ENCODE peak calls at places on chromosomes 3 and 15, in six cellular contexts. K, P, R, F, N and V are unnamed samples.
A peak's percentile ranks its signal among the peaks of the same experiment; 100 is the strongest.

GRCh38 chr3:140726061-140726460 is 48.2 kb downstream of the TRIM42 start:
- DNase-seq in K (no peak), P (no peak), R (no peak), F (no peak), N (no peak), V (no peak)

GRCh38 chr15:84151205-84151931 is 84.2 kb upstream of the GOLGA6L4 start:
- DNase-seq in K (no peak), P (no peak), R (no peak), F (no peak), N (no peak), V (no peak)

GRCh38 chr15:67242665-67243064 is 11.8 kb downstream of the AAGAB start:
- DNase-seq in K (no peak), P (no peak), R (no peak), F (no peak), N (no peak), V (no peak)

GRCh38 chr3:13518516-13519351 is 30.2 kb upstream of the FBLN2 start:
- DNase-seq in K (no peak), P (peak; percentile 60), R (no peak), F (no peak), N (no peak), V (no peak)

GRCh38 chr3:164199982-164200823 is 878.1 kb downstream of the SI start:
- DNase-seq in K (no peak), P (no peak), R (no peak), F (no peak), N (no peak), V (no peak)

GRCh38 chr15:78272326-78272725 is 8.0 kb downstream of the DNAJA4 start:
- DNase-seq in K (no peak), P (no peak), R (no peak), F (no peak), N (no peak), V (no peak)

GRCh38 chr15:73366766-73367623 is 1.8 kb downstream of the HCN4 start:
- DNase-seq in K (no peak), P (no peak), R (no peak), F (no peak), N (no peak), V (no peak)

GRCh38 chr3:197555281-197556261 is at the start of gene BDH1:
- DNase-seq in K (no peak), P (peak; percentile 22), R (no peak), F (peak; percentile 59), N (no peak), V (no peak)

GRCh38 chr3:120093119-120093922 is 926 bp downstream of the GSK3B start:
- DNase-seq in K (peak; percentile 85), P (no peak), R (no peak), F (no peak), N (no peak), V (no peak)

GRCh38 chr3:168467085-168467714 is 371.5 kb upstream of the GOLIM4 start:
- DNase-seq in K (peak; percentile 55), P (no peak), R (no peak), F (no peak), N (no peak), V (no peak)

GRCh38 chr3:181176610-181177009 is 187.1 kb upstream of the DNAJC19 start:
- DNase-seq in K (peak; percentile 0), P (no peak), R (peak; percentile 41), F (peak; percentile 79), N (peak; percentile 65), V (no peak)

GRCh38 chr3:189677667-189678066 is 46.5 kb downstream of the TP63 start:
- DNase-seq in K (no peak), P (no peak), R (no peak), F (no peak), N (no peak), V (no peak)

GRCh38 chr15:51171578-51171932 is 76.8 kb upstream of the TNFAIP8L3 start:
- DNase-seq in K (no peak), P (no peak), R (no peak), F (no peak), N (no peak), V (no peak)

GRCh38 chr3:32238816-32239637 is 547 bp downstream of the CMTM8 start:
- DNase-seq in K (peak; percentile 10), P (peak; percentile 22), R (no peak), F (peak; percentile 34), N (peak; percentile 61), V (no peak)

GRCh38 chr3:45664558-45664957 is 24.6 kb upstream of the SACM1L start:
- DNase-seq in K (no peak), P (no peak), R (peak; percentile 18), F (peak; percentile 63), N (no peak), V (no peak)

GRCh38 chr3:107847791-107848190 is 243.0 kb downstream of the CD47 start:
- DNase-seq in K (peak; percentile 32), P (no peak), R (no peak), F (no peak), N (no peak), V (no peak)

GRCh38 chr15:70519004-70519365 is 244.4 kb downstream of the UACA start:
- DNase-seq in K (no peak), P (no peak), R (no peak), F (no peak), N (no peak), V (no peak)

GRCh38 chr15:68614621-68615035 is 35.8 kb downstream of the CORO2B start:
- DNase-seq in K (no peak), P (no peak), R (no peak), F (no peak), N (no peak), V (no peak)

GRCh38 chr15:72313881-72314280 is 6.1 kb downstream of the CELF6 start:
- DNase-seq in K (no peak), P (no peak), R (no peak), F (no peak), N (no peak), V (no peak)

GRCh38 chr3:111691293-111691909 is 96.3 kb upstream of the ZBED2 start:
- DNase-seq in K (peak; percentile 76), P (no peak), R (peak; percentile 51), F (no peak), N (no peak), V (no peak)

GRCh38 chr15:53811530-53811929 is 52.1 kb upstream of the WDR72 start:
- DNase-seq in K (no peak), P (no peak), R (peak; percentile 42), F (no peak), N (no peak), V (no peak)

GRCh38 chr3:183699238-183699947 is 1.8 kb downstream of the YEATS2 start:
- DNase-seq in K (no peak), P (no peak), R (no peak), F (no peak), N (no peak), V (no peak)

GRCh38 chr15:63880744-63881143 is 47.0 kb upstream of the HERC1 start:
- DNase-seq in K (peak; percentile 58), P (no peak), R (no peak), F (no peak), N (no peak), V (no peak)

GRCh38 chr3:9211155-9211950 is 38.1 kb downstream of the SRGAP3 start:
- DNase-seq in K (peak; percentile 31), P (no peak), R (no peak), F (no peak), N (no peak), V (no peak)

DNA sequence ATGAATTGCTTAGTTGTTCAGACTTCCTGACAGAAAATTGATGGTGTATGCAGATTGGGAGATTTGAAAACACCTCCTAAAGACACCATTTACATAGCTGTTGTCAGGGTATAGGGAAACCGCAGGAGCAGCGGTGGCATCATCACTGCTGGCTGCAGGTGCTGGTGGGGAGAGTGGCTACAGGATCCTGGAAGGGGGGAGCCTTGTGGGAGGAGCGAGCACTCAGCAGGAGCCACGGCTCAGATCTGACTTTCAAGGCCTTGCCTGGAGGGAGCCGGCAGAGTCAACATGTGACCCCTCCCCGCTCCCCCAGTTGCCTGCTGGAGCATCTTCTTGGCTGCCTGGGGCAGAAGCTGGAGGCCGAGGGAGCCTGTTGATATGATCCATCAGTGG is 26.1 kb downstream of the EDEM1 start:
- DNase-seq in K (no peak), P (no peak), R (no peak), F (no peak), N (no peak), V (no peak)
- TF ChIP-seq POLR2A in K (no peak), P (no peak), R (no peak), F (no peak), N (no peak), V (no peak)

GRCh38 chr3:51384730-51385473 is at the start of gene MANF:
- DNase-seq in K (peak; percentile 97), P (peak; percentile 97), R (peak; percentile 96), F (peak; percentile 98), N (peak; percentile 99), V (peak; percentile 99)
- TF ChIP-seq POLR2A in K (peak; percentile 97), P (peak; percentile 87), R (no peak), F (no peak), N (peak; percentile 88), V (peak; percentile 99)

GRCh38 chr3:133448478-133449122 is 48.7 kb downstream of the BFSP2 start:
- DNase-seq in K (no peak), P (no peak), R (no peak), F (no peak), N (no peak), V (no peak)
- TF ChIP-seq POLR2A in K (no peak), P (no peak), R (no peak), F (no peak), N (no peak), V (no peak)

GRCh38 chr3:15647629-15648167 is 46.2 kb downstream of the BTD start:
- DNase-seq in K (peak; percentile 99), P (no peak), R (no peak), F (no peak), N (no peak), V (peak; percentile 42)
- TF ChIP-seq POLR2A in K (peak; percentile 65), P (no peak), R (no peak), F (no peak), N (no peak), V (no peak)

DNA sequence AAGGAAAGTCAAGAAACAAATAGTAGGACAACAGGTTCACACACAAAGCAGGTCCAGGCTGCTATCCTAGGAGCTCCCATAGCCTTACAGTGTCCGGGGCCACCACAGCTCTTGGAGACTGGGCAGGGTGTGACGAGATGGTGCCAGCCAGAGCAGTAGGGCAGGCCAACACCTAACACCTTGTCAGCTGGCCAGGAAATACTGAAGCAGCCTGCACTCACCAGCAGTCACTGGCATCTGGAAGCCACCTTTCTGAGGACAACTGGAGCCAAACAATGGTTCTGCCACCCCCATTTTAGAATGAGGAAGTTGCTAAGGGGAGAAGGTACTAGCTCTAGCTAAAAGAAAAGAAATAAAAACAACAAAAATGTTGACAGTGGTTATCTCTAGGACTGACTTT is 47.2 kb downstream of the CCDC12 start:
- DNase-seq in K (no peak), P (no peak), R (no peak), F (peak; percentile 92), N (no peak), V (no peak)
- TF ChIP-seq POLR2A in K (no peak), P (no peak), R (no peak), F (no peak), N (no peak), V (no peak)